ENCODE peak calls at places on chromosome 2, in five cellular contexts. J is H1, U is GM12891, E is HepG2, K is GM12878. B is an unnamed sample.

GRCh38 chr2:34093790-34094189 is 494.7 kb upstream of the FAM98A start:
- DNase-seq in J (no peak), U (no peak), E (no peak), K (no peak), B (no peak)

GRCh38 chr2:179460101-179460500 is 195.5 kb upstream of the SESTD1 start:
- DNase-seq in J (no peak), U (no peak), E (peak), K (no peak), B (no peak)

GRCh38 chr2:47569658-47570398 is 166.9 kb downstream of the MSH2 start:
- DNase-seq in J (peak), U (peak), E (no peak), K (no peak), B (peak)

GRCh38 chr2:163182764-163183354 is 344.3 kb upstream of the KCNH7 start:
- DNase-seq in J (no peak), U (no peak), E (no peak), K (no peak), B (no peak)

GRCh38 chr2:70954886-70955285 is 19.2 kb downstream of the ATP6V1B1 start:
- DNase-seq in J (no peak), U (no peak), E (no peak), K (no peak), B (no peak)

GRCh38 chr2:51829477-51829876 is 797.5 kb upstream of the NRXN1 start:
- DNase-seq in J (no peak), U (no peak), E (no peak), K (no peak), B (no peak)

GRCh38 chr2:224927671-224928173 is 114.5 kb downstream of the DOCK10 start:
- DNase-seq in J (no peak), U (no peak), E (no peak), K (no peak), B (no peak)

GRCh38 chr2:206962966-206963365 is 23.6 kb downstream of the CPO start:
- DNase-seq in J (no peak), U (no peak), E (no peak), K (no peak), B (no peak)

GRCh38 chr2:175030380-175031271 is 25.4 kb upstream of the CHN1 start:
- DNase-seq in J (peak), U (no peak), E (peak), K (no peak), B (no peak)

GRCh38 chr2:105388971-105389381 is 9.9 kb downstream of the FHL2 start:
- DNase-seq in J (no peak), U (no peak), E (no peak), K (no peak), B (no peak)

GRCh38 chr2:241751776-241752175 is 17.3 kb downstream of the D2HGDH start:
- DNase-seq in J (no peak), U (no peak), E (no peak), K (no peak), B (no peak)

GRCh38 chr2:108573070-108573469 is 38.8 kb downstream of the LIMS1 start:
- DNase-seq in J (no peak), U (no peak), E (no peak), K (no peak), B (no peak)

GRCh38 chr2:142865924-142866323 is 11.5 kb upstream of the KYNU start:
- DNase-seq in J (no peak), U (peak), E (no peak), K (no peak), B (no peak)

GRCh38 chr2:44843086-44843485 is 98.4 kb upstream of the SIX3 start:
- DNase-seq in J (no peak), U (no peak), E (no peak), K (no peak), B (no peak)

GRCh38 chr2:96158554-96158940 is 13.3 kb upstream of the DUSP2 start:
- DNase-seq in J (no peak), U (no peak), E (no peak), K (no peak), B (no peak)

GRCh38 chr2:60534034-60534393 is 19.4 kb downstream of the BCL11A start:
- DNase-seq in J (peak), U (no peak), E (no peak), K (no peak), B (no peak)

GRCh38 chr2:239465017-239466001 is 64.5 kb upstream of the HDAC4 start:
- DNase-seq in J (no peak), U (no peak), E (no peak), K (no peak), B (no peak)

GRCh38 chr2:221999702-222000101 is 299.1 kb downstream of the PAX3 start:
- DNase-seq in J (no peak), U (no peak), E (no peak), K (no peak), B (no peak)

GRCh38 chr2:231318436-231318835 is 77.1 kb upstream of the B3GNT7 start:
- DNase-seq in J (no peak), U (no peak), E (no peak), K (no peak), B (no peak)

GRCh38 chr2:161161074-161161577 is 898 bp downstream of the TANK start:
- DNase-seq in J (no peak), U (no peak), E (peak), K (no peak), B (no peak)

GRCh38 chr2:160407393-160408204 is 86.0 kb downstream of the RBMS1 start:
- DNase-seq in J (peak), U (peak), E (peak), K (no peak), B (peak)

GRCh38 chr2:37501121-37501520 is 156.7 kb downstream of the QPCT start:
- DNase-seq in J (no peak), U (no peak), E (no peak), K (no peak), B (no peak)

GRCh38 chr2:124908411-124908810 is 883.3 kb downstream of the CNTNAP5 start:
- DNase-seq in J (no peak), U (no peak), E (no peak), K (no peak), B (no peak)

GRCh38 chr2:88857951-88858406 is 166.5 kb downstream of the RPIA start:
- DNase-seq in J (peak), U (no peak), E (no peak), K (no peak), B (no peak)

GRCh38 chr2:219298759-219299371 is 10.3 kb downstream of the PTPRN start:
- DNase-seq in J (peak), U (peak), E (peak), K (peak), B (peak)

GRCh38 chr2:190947711-190948251 is 66.2 kb downstream of the STAT1 start:
- DNase-seq in J (no peak), U (no peak), E (peak), K (peak), B (no peak)

GRCh38 chr2:62074233-62074632 is 121.7 kb upstream of the B3GNT2 start:
- DNase-seq in J (no peak), U (no peak), E (no peak), K (no peak), B (no peak)

GRCh38 chr2:131076707-131077106 is 16.6 kb downstream of the FAM168B start:
- DNase-seq in J (no peak), U (no peak), E (peak), K (no peak), B (no peak)

GRCh38 chr2:240186191-240186725 is 45.8 kb upstream of the OTOS start:
- DNase-seq in J (no peak), U (no peak), E (no peak), K (no peak), B (no peak)

GRCh38 chr2:10157293-10157692 is 34.8 kb downstream of the RRM2 start:
- DNase-seq in J (no peak), U (no peak), E (no peak), K (no peak), B (no peak)

GRCh38 chr2:147076634-147077033 is 768.2 kb upstream of the ACVR2A start:
- DNase-seq in J (no peak), U (no peak), E (no peak), K (no peak), B (no peak)

GRCh38 chr2:189304360-189304759 is 124.8 kb upstream of the COL5A2 start:
- DNase-seq in J (no peak), U (no peak), E (no peak), K (no peak), B (no peak)

GRCh38 chr2:212005077-212005671 is 533.4 kb downstream of the ERBB4 start:
- DNase-seq in J (peak), U (peak), E (peak), K (no peak), B (no peak)

GRCh38 chr2:88739985-88740600 is 48.6 kb downstream of the RPIA start:
- DNase-seq in J (peak), U (peak), E (peak), K (peak), B (peak)

GRCh38 chr2:27156739-27157475 is 8.1 kb downstream of the TCF23 start:
- DNase-seq in J (no peak), U (no peak), E (no peak), K (no peak), B (no peak)

GRCh38 chr2:27158468-27158867 is 9.7 kb downstream of the TCF23 start:
- DNase-seq in J (no peak), U (no peak), E (no peak), K (no peak), B (no peak)

GRCh38 chr2:27164960-27165763 is 16.4 kb downstream of the TCF23 start:
- DNase-seq in J (no peak), U (no peak), E (no peak), K (peak), B (no peak)

GRCh38 chr2:27159271-27159670 is 10.5 kb downstream of the TCF23 start:
- DNase-seq in J (no peak), U (no peak), E (no peak), K (no peak), B (no peak)

GRCh38 chr2:27162151-27163121 is 13.6 kb downstream of the TCF23 start:
- DNase-seq in J (no peak), U (no peak), E (peak), K (no peak), B (no peak)
- TF ChIP-seq TAF1 in J (no peak), U (no peak), E (no peak), K (no peak), B (no peak)

DNA sequence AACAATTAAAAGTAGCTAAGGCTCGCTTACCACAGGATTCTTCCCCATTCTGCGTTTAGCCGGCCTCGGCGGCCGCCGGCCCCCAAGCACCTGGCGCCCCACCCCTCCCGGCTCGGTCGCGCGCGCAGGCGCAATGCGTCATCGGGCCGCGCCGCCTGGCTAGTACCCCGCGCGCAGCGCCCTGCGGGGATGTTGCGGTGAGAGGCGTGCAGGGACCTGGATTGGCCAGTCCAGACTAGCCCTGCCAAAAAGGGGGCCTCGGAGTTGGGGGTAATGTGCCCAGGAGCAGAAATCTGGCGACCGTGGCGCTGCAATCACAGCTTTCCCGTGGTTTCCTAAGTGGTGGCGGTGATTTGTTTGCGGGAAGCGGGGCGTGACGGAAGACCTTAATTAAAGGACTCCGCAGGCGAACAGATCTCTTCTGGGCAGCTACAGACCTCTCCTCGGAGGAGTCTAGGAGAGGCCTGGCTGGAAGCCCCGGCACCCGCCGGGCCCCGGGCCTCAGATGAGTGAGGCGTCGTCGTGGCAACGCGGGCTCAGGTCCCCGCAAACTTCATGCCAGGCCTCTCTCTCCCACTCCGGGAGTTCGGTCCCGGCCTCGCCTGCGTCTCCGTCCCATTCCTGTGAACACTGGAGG is 606 bp downstream of the TMEM237 start:
- DNase-seq in J (peak), U (peak), E (peak), K (peak), B (peak)
- TF ChIP-seq POLR2A in J (peak), U (no peak), E (peak), K (peak), B (peak)

GRCh38 chr2:138455275-138455674 is 46.3 kb upstream of the SPOPL start:
- DNase-seq in J (no peak), U (no peak), E (peak), K (no peak), B (no peak)
- TF ChIP-seq POLR2AphosphoS5 in J (no peak), U (no peak), E (no peak), K (no peak), B (no peak)

GRCh38 chr2:237863102-237863511 is 3.7 kb downstream of the RAMP1 start:
- DNase-seq in J (no peak), U (peak), E (no peak), K (no peak), B (peak)

GRCh38 chr2:237865623-237866041 is 6.2 kb downstream of the RAMP1 start:
- DNase-seq in J (peak), U (no peak), E (no peak), K (no peak), B (peak)

GRCh38 chr2:237864940-237865622 is 5.7 kb downstream of the RAMP1 start:
- DNase-seq in J (peak), U (no peak), E (no peak), K (no peak), B (no peak)

GRCh38 chr2:237863659-237864029 is 4.2 kb downstream of the RAMP1 start:
- DNase-seq in J (no peak), U (no peak), E (no peak), K (no peak), B (no peak)

GRCh38 chr2:237864030-237864931 is 4.9 kb downstream of the RAMP1 start:
- DNase-seq in J (peak), U (no peak), E (no peak), K (no peak), B (peak)
- TF ChIP-seq TAF1 in J (no peak), U (no peak), E (no peak), K (no peak), B (no peak)

B was measured in GM12892.